ENCODE peak calls at places on chromosomes 11 and 22, in eight cellular contexts. M, Q, P, J, D, Z, N and F are unnamed samples. For H3K4me1 and H3K9me3, the result is how much of the 10 kb centered on the place peaks cover.

GRCh38 chr11:70545626-70545945 is 147.3 kb downstream of the CTTN start:
- DNase-seq in J (no peak), Q (no peak), N (no peak), M (no peak), P (no peak), Z (no peak), D (no peak), F (no peak)

GRCh38 chr11:8987446-8987845 is 16.4 kb downstream of the NRIP3 start:
- DNase-seq in P (no peak), D (no peak), J (no peak), N (no peak), Q (no peak), Z (no peak), M (no peak), F (no peak)

GRCh38 chr11:134365011-134365925 is 33.5 kb downstream of the GLB1L2 start:
- DNase-seq in P (no peak), M (no peak), J (no peak), Q (no peak), Z (no peak), N (no peak), D (no peak), F (no peak)

GRCh38 chr11:2287102-2287501 is 14.6 kb downstream of the C11orf21 start:
- DNase-seq in J (no peak), Z (no peak), P (no peak), Q (no peak), M (peak), D (no peak), N (no peak), F (no peak)

GRCh38 chr11:11864332-11864731 is 22.6 kb downstream of the USP47 start:
- DNase-seq in M (no peak), J (no peak), Z (no peak), N (no peak), Q (no peak), P (no peak), D (no peak), F (no peak)

GRCh38 chr11:58268142-58268541 is at the start of gene OR10W1:
- DNase-seq in Z (no peak), M (no peak), N (no peak), J (no peak), P (no peak), D (no peak), Q (no peak), F (no peak)

GRCh38 chr22:46465348-46465725 is 72.1 kb downstream of the CELSR1 start:
- DNase-seq in P (peak), Z (no peak), Q (peak), J (no peak), N (no peak), D (no peak), M (peak), F (peak)

GRCh38 chr11:26583550-26583949 is 11.5 kb upstream of the MUC15 start:
- DNase-seq in Q (peak), M (no peak), D (no peak), N (no peak), J (peak), Z (peak), P (no peak), F (no peak)

GRCh38 chr11:114308689-114309089 is 12.5 kb downstream of the NNMT start:
- DNase-seq in Z (no peak), Q (peak), P (no peak), D (no peak), J (no peak), M (no peak), N (no peak), F (no peak)

DNA sequence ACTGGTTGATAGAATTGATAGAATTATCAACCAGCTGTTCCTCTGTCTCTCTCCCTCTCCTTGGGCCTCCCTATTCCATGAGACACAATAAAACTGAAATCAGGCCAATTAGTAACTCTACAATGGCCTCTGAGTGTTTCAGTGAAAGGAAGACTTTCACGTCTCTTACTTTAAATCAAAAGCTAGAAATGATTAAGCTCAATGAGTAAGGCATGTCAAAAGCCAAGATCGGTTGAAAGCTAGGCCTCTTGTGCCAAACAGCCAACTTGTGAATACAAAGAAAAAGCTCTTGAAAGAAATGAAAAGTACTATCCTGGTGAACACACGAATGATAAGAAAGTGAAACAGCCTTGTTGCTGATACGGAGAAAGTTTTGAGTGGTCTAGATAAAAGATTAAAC is 16.6 kb downstream of the PIH1D2 start:
- DNase-seq in P (no peak), D (no peak), M (no peak), N (no peak), Q (no peak), J (no peak), Z (no peak), F (no peak)
- H3K4me1 ChIP-seq in P (under half), D (under half), M (under half), N (under half), Q (under half), J (under half), Z (under half), F (under half)

GRCh38 chr22:47627561-47628253 is 865.3 kb downstream of the TBC1D22A start:
- DNase-seq in Q (peak), Z (no peak), D (no peak), M (no peak), N (no peak), P (no peak), J (no peak), F (no peak)
- H3K9me3 ChIP-seq in Q (under half), Z (under half), D (under half), M (under half), N (under half), P (under half), J (under half), F (under half)

GRCh38 chr22:37640591-37641250 is 1.3 kb downstream of the SH3BP1 start:
- DNase-seq in J (no peak), Q (no peak), D (peak), P (no peak), Z (no peak), M (no peak), N (no peak), F (no peak)

GRCh38 chr22:37639771-37640590 is 512 bp downstream of the SH3BP1 start:
- DNase-seq in Z (no peak), Q (no peak), M (no peak), J (no peak), N (no peak), P (no peak), D (no peak), F (no peak)

GRCh38 chr22:37638351-37639069 is 959 bp upstream of the SH3BP1 start:
- DNase-seq in M (peak), Q (no peak), D (peak), Z (no peak), J (peak), P (no peak), N (no peak), F (no peak)

GRCh38 chr22:37641251-37641949 is 1.9 kb downstream of the SH3BP1 start:
- DNase-seq in P (no peak), J (no peak), N (no peak), Z (no peak), M (no peak), D (peak), Q (no peak), F (no peak)

DNA sequence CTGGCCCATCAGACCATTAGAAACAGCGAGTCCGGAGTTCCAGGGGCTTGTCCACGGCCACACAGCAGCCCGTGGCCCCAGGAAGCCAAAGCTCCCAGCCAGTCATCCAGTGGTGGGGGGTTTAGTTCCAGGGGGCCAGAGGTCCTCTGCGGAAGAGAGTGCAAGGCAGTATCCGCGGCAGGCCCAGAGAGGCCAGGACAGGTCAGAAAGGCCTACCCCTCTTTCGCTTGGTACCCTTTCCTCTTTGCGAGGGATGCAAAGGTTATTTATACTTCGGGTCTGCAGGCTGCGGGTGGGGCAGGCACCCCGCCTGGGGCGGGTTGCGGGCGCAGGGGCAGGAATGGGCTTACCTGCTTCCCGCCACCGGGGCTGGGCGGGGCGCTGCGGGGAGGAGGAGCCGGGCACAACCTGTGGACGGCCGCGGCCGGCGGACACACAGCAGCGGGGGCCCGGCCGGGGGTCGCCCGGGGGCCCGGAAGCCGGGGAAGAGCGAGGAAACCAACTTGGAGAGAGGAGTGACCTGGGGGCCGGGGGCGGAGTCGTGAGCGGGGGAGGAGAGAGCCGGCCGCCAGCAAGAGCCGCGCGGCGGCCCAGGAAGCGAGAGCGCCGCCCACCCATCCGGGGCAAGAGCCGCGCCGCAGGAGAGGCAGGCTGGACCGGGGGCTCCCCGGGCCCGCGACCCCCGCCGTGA is at the start of gene SH3BP1:
- DNase-seq in J (peak), N (peak), D (peak), Q (no peak), M (peak), Z (peak), P (peak), F (no peak)
- H3K4me1 ChIP-seq in J (half or more), N (under half), D (under half), Q (under half), M (half or more), Z (under half), P (half or more), F (half or more)

GRCh38 chr22:24443668-24444067 is 16.3 kb downstream of the ADORA2A start:
- DNase-seq in P (no peak), Q (no peak), M (no peak), Z (no peak), N (no peak), J (no peak), D (no peak), F (no peak)

GRCh38 chr22:24441406-24442351 is 14.3 kb downstream of the ADORA2A start:
- DNase-seq in D (no peak), Z (no peak), Q (no peak), P (peak), N (no peak), J (no peak), M (peak), F (peak)

GRCh38 chr22:24444251-24444650 is 16.9 kb downstream of the ADORA2A start:
- DNase-seq in Z (no peak), D (no peak), M (no peak), P (no peak), N (no peak), J (no peak), Q (no peak), F (no peak)

GRCh38 chr22:24440718-24441405 is 13.5 kb downstream of the ADORA2A start:
- DNase-seq in Z (no peak), M (peak), Q (no peak), N (no peak), P (no peak), D (no peak), J (no peak), F (no peak)

DNA sequence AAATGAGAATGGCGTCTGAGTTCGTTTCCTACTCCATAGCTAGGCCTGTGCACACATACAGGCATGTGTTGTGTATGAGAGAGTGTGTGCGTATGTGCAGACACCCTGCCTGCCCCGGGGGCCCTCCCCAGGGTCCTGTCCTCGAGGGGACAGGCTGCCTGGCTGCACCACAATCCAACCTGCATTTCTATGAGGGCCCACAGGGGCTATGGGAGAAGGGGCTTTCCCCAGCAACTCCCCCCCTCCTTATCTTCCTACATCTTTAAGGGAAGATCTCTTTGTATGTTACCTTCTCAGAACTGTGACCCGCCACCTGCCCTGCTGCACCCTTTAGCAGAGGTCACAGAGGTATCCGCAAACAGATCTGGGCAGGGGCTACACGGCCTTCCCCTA is 14.9 kb downstream of the ADORA2A start:
- DNase-seq in M (peak), N (no peak), J (no peak), D (no peak), P (no peak), Z (no peak), Q (no peak), F (no peak)
- H3K9me3 ChIP-seq in M (under half), N (under half), J (under half), D (under half), P (under half), Z (under half), Q (under half), F (under half)

DNA sequence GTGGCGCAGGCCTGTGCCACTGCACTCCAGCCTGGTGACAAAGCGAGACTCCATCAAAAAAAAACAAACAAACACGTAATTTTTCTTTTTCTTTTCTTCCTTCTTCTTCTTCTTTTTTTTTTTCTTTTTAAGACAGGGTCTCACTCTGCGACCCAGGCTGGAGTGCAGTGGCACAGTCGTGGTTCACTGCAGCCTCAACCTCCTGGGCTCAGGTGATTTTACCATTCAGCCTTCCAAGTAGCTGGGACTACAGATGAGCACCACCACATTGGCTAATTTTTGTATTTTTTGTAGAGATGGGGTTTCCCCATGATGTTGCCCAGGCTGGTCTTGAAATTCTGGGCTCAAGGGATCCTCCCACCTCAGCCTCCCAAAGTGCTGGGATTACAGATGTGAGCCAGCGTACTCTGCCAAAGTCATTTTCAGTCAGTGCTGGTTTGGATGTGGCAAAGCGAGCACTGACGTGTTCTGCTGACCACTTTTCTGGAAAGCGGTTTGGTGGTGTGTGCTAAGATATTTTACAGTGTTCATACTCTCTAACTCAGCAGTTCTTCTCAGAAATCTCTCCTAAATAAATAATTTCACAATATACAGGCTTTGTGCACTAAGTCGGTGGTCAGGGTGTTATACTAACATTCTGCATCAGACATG is 10.7 kb downstream of the FAM118A start:
- DNase-seq in M (no peak), Z (no peak), D (no peak), Q (no peak), N (no peak), J (no peak), P (no peak), F (no peak)
- H3K4me1 ChIP-seq in M (under half), Z (under half), D (under half), Q (under half), N (under half), J (under half), P (half or more), F (under half)